ENCODE peak calls at places on chromosome 22, in seven cellular contexts. G, V, Q, M, F, C and J are unnamed samples.

GRCh38 chr22:23079240-23079768 is 9.0 kb downstream of the GNAZ start:
- DNase-seq in G (no peak), V (no peak), Q (no peak), M (no peak), F (no peak), C (no peak), J (no peak)

GRCh38 chr22:49487950-49488349 is 339.7 kb downstream of the BRD1 start:
- DNase-seq in G (no peak), V (no peak), Q (no peak), M (no peak), F (no peak), C (no peak), J (no peak)

GRCh38 chr22:37485714-37486223 is 415 bp downstream of the MFNG start:
- DNase-seq in G (no peak), V (no peak), Q (no peak), M (no peak), F (no peak), C (peak; percentile 8), J (no peak)

GRCh38 chr22:27673839-27674238 is 127.7 kb downstream of the MN1 start:
- DNase-seq in G (no peak), V (no peak), Q (no peak), M (no peak), F (no peak), C (no peak), J (no peak)

GRCh38 chr22:40582063-40582462 is 54.5 kb downstream of the MRTFA start:
- DNase-seq in G (no peak), V (no peak), Q (no peak), M (no peak), F (no peak), C (no peak), J (no peak)

GRCh38 chr22:49717322-49717919 is 110.3 kb downstream of the BRD1 start:
- DNase-seq in G (no peak), V (no peak), Q (no peak), M (no peak), F (no peak), C (no peak), J (no peak)

GRCh38 chr22:17606472-17606871 is 22.1 kb downstream of the ATP6V1E1 start:
- DNase-seq in G (no peak), V (no peak), Q (no peak), M (no peak), F (no peak), C (no peak), J (peak; percentile 42)

GRCh38 chr22:26586556-26587325 is 3.2 kb downstream of the TPST2 start:
- DNase-seq in G (no peak), V (no peak), Q (no peak), M (no peak), F (no peak), C (no peak), J (no peak)

GRCh38 chr22:46674906-46675305 is 54.7 kb downstream of the GRAMD4 start:
- DNase-seq in G (no peak), V (no peak), Q (no peak), M (no peak), F (no peak), C (no peak), J (no peak)

GRCh38 chr22:39567135-39567946 is 3.2 kb upstream of the CACNA1I start:
- DNase-seq in G (no peak), V (no peak), Q (no peak), M (peak; percentile 24), F (no peak), C (peak; percentile 14), J (no peak)

GRCh38 chr22:21837184-21837979 is 30.1 kb downstream of the MAPK1 start:
- DNase-seq in G (peak; percentile 66), V (peak; percentile 69), Q (no peak), M (peak; percentile 48), F (no peak), C (no peak), J (peak; percentile 69)